ENCODE peak calls at places on chromosomes 3 and 15, in six cellular contexts. M is endodermal cell; O is activated CD4-positive, alpha-beta T cell treated with anti-CD3 and anti-CD28 coated beads, Interleukin-2, amount 50 U/mL, for 1 hour; F is anterior cingulate cortex; V is B cell; C is Right ventricle myocardium superior. K is an unnamed sample.

GRCh38 chr3:38327335-38328009 is 19.1 kb upstream of the XYLB start:
- DNase-seq in M (no peak), O (no peak), F (no peak), V (no peak), C (no peak), K (peak)

GRCh38 chr3:5039585-5039984 is 60.3 kb downstream of the BHLHE40 start:
- DNase-seq in M (no peak), O (no peak), F (no peak), V (no peak), C (no peak), K (no peak)

GRCh38 chr15:68594533-68595259 is 15.9 kb downstream of the CORO2B start:
- DNase-seq in M (no peak), O (no peak), F (no peak), V (no peak), C (no peak), K (no peak)

GRCh38 chr3:10935028-10935427 is 57.5 kb upstream of the SLC6A1 start:
- DNase-seq in M (no peak), O (no peak), F (no peak), V (no peak), C (no peak), K (no peak)

GRCh38 chr3:134795776-134796312 is 784 bp downstream of the EPHB1 start:
- DNase-seq in M (peak), O (no peak), F (no peak), V (no peak), C (no peak), K (no peak)

GRCh38 chr3:85081191-85081895 is 122.6 kb downstream of the CADM2 start:
- DNase-seq in M (peak), O (no peak), F (peak), V (no peak), C (no peak), K (no peak)

GRCh38 chr3:126912491-126913195 is 70.3 kb upstream of the PLXNA1 start:
- DNase-seq in M (no peak), O (no peak), F (no peak), V (no peak), C (no peak), K (no peak)

GRCh38 chr15:101613130-101614000 is 38.8 kb downstream of the TM2D3 start:
- DNase-seq in M (no peak), O (no peak), F (peak), V (no peak), C (peak), K (peak)

GRCh38 chr3:71303627-71304260 is 279.8 kb downstream of the FOXP1 start:
- DNase-seq in M (no peak), O (no peak), F (no peak), V (no peak), C (no peak), K (no peak)

GRCh38 chr3:24829011-24829581 is 334.4 kb upstream of the THRB start:
- DNase-seq in M (peak), O (no peak), F (peak), V (peak), C (peak), K (no peak)

GRCh38 chr3:172256101-172256687 is 192.1 kb downstream of the GHSR start:
- DNase-seq in M (no peak), O (no peak), F (no peak), V (no peak), C (peak), K (no peak)

GRCh38 chr15:100109486-100110035 is 232.2 kb downstream of the ADAMTS17 start:
- DNase-seq in M (no peak), O (no peak), F (no peak), V (no peak), C (no peak), K (no peak)

GRCh38 chr15:69092159-69092558 is 68.3 kb upstream of the GLCE start:
- DNase-seq in M (no peak), O (no peak), F (no peak), V (no peak), C (no peak), K (peak)

GRCh38 chr3:52244061-52244628 is 1.4 kb upstream of the PPM1M start:
- DNase-seq in M (no peak), O (no peak), F (no peak), V (no peak), C (no peak), K (peak)

GRCh38 chr3:84136425-84136824 is 822.4 kb upstream of the CADM2 start:
- DNase-seq in M (no peak), O (no peak), F (no peak), V (no peak), C (no peak), K (no peak)

GRCh38 chr3:131242201-131242600 is 139.4 kb upstream of the NUDT16 start:
- DNase-seq in M (no peak), O (no peak), F (no peak), V (no peak), C (no peak), K (no peak)

GRCh38 chr15:68797157-68797556 is 23.5 kb downstream of the ANP32A start:
- DNase-seq in M (no peak), O (no peak), F (no peak), V (no peak), C (no peak), K (no peak)

GRCh38 chr3:177590826-177591225 is 393.5 kb upstream of the TBL1XR1 start:
- DNase-seq in M (no peak), O (no peak), F (no peak), V (no peak), C (no peak), K (no peak)

GRCh38 chr3:186259612-186260383 is 102.2 kb downstream of the DGKG start:
- DNase-seq in M (peak), O (peak), F (peak), V (peak), C (peak), K (peak)

GRCh38 chr3:169390310-169390731 is 273.2 kb downstream of the MECOM start:
- DNase-seq in M (no peak), O (no peak), F (no peak), V (no peak), C (no peak), K (no peak)

K was measured in HFFc6.